ENCODE peak calls at places on chromosome 18, in nine cellular contexts. R is osteocyte, N is germinal center, Q is heart left ventricle, A is NCI-H69, I is chondrocyte, X is T follicular helper cell, Z is left kidney, M is HFFc6. W is an unnamed sample.

GRCh38 chr18:31876707-31877106 is 66.2 kb downstream of the TRAPPC8 start:
- DNase-seq in R (no peak), N (no peak), Q (no peak), A (peak; percentile 20), I (no peak), X (no peak), Z (no peak), M (no peak), W (no peak)

GRCh38 chr18:10726198-10727068 is 200.6 kb downstream of the NAPG start:
- DNase-seq in R (no peak), N (no peak), Q (no peak), A (peak; percentile 81), I (no peak), X (no peak), Z (peak; percentile 66), M (no peak), W (no peak)

GRCh38 chr18:55280515-55280914 is 307.5 kb downstream of the TCF4 start:
- DNase-seq in R (no peak), N (no peak), Q (no peak), A (peak; percentile 94), I (no peak), X (no peak), Z (peak; percentile 41), M (no peak), W (no peak)

GRCh38 chr18:69968073-69968472 is 20.4 kb upstream of the CD226 start:
- DNase-seq in R (no peak), N (no peak), Q (no peak), A (peak; percentile 97), I (no peak), X (no peak), Z (peak; percentile 27), M (no peak), W (no peak)

GRCh38 chr18:10681581-10682367 is 155.9 kb downstream of the NAPG start:
- DNase-seq in R (peak; percentile 44), N (no peak), Q (no peak), A (no peak), I (no peak), X (no peak), Z (peak; percentile 19), M (no peak), W (peak; percentile 20)

GRCh38 chr18:80246656-80247402 is 485 bp downstream of the PARD6G start:
- DNase-seq in R (peak; percentile 85), N (peak; percentile 31), Q (no peak), A (peak; percentile 82), I (no peak), X (no peak), Z (peak; percentile 67), M (no peak), W (no peak)

GRCh38 chr18:5451130-5451529 is 92.7 kb downstream of the EPB41L3 start:
- DNase-seq in R (no peak), N (no peak), Q (no peak), A (peak; percentile 34), I (no peak), X (no peak), Z (no peak), M (no peak), W (no peak)

GRCh38 chr18:78241535-78242306 is 737.9 kb upstream of the SALL3 start:
- DNase-seq in R (no peak), N (no peak), Q (no peak), A (peak; percentile 14), I (no peak), X (no peak), Z (no peak), M (no peak), W (no peak)

GRCh38 chr18:8689431-8689830 is 15.9 kb upstream of the MTCL1 start:
- DNase-seq in R (no peak), N (no peak), Q (no peak), A (no peak), I (no peak), X (no peak), Z (no peak), M (no peak), W (no peak)

GRCh38 chr18:63590368-63590767 is 3.2 kb downstream of the SERPINB13 start:
- DNase-seq in R (no peak), N (no peak), Q (no peak), A (no peak), I (no peak), X (no peak), Z (no peak), M (no peak), W (no peak)

GRCh38 chr18:38369772-38370690 is 804.4 kb upstream of the CELF4 start:
- DNase-seq in R (no peak), N (no peak), Q (no peak), A (peak; percentile 91), I (no peak), X (no peak), Z (peak; percentile 57), M (no peak), W (peak; percentile 46)

GRCh38 chr18:39742015-39742466 is 2176.4 kb upstream of the CELF4 start:
- DNase-seq in R (no peak), N (no peak), Q (no peak), A (peak; percentile 100), I (no peak), X (no peak), Z (peak; percentile 18), M (no peak), W (peak; percentile 55)

GRCh38 chr18:34977787-34978532 is 63.3 kb upstream of the MAPRE2 start:
- DNase-seq in R (peak; percentile 85), N (peak; percentile 21), Q (peak; percentile 39), A (peak; percentile 87), I (no peak), X (no peak), Z (peak; percentile 68), M (no peak), W (no peak)

GRCh38 chr18:34773378-34773777 is 63.3 kb downstream of the DTNA start:
- DNase-seq in R (no peak), N (no peak), Q (no peak), A (no peak), I (no peak), X (no peak), Z (no peak), M (peak; percentile 32), W (no peak)

GRCh38 chr18:80171190-80171872 is 62.3 kb downstream of the ADNP2 start:
- DNase-seq in R (no peak), N (peak; percentile 66), Q (peak; percentile 47), A (peak; percentile 18), I (peak; percentile 42), X (peak; percentile 8), Z (peak; percentile 50), M (peak; percentile 49), W (no peak)

GRCh38 chr18:23355206-23355605 is 97.9 kb upstream of the RIOK3 start:
- DNase-seq in R (peak; percentile 17), N (no peak), Q (no peak), A (no peak), I (no peak), X (no peak), Z (no peak), M (no peak), W (no peak)

GRCh38 chr18:77062518-77063003 is 70.0 kb downstream of the MBP start:
- DNase-seq in R (no peak), N (peak; percentile 59), Q (no peak), A (no peak), I (no peak), X (peak; percentile 70), Z (no peak), M (no peak), W (no peak)

GRCh38 chr18:21826196-21826595 is 85.6 kb downstream of the MIB1 start:
- DNase-seq in R (no peak), N (no peak), Q (no peak), A (no peak), I (no peak), X (no peak), Z (no peak), M (peak; percentile 48), W (no peak)

GRCh38 chr18:9905401-9905922 is 8.4 kb upstream of the VAPA start:
- DNase-seq in R (no peak), N (no peak), Q (no peak), A (peak; percentile 91), I (no peak), X (no peak), Z (peak; percentile 85), M (peak; percentile 6), W (peak; percentile 93)

GRCh38 chr18:79315589-79315988 is 80.1 kb upstream of the NFATC1 start:
- DNase-seq in R (no peak), N (no peak), Q (no peak), A (peak; percentile 36), I (no peak), X (no peak), Z (no peak), M (no peak), W (no peak)

GRCh38 chr18:59777636-59778035 is 80.4 kb upstream of the CCBE1 start:
- DNase-seq in R (no peak), N (no peak), Q (no peak), A (no peak), I (no peak), X (no peak), Z (no peak), M (no peak), W (no peak)

GRCh38 chr18:3528251-3528650 is 78.3 kb downstream of the TGIF1 start:
- DNase-seq in R (no peak), N (no peak), Q (no peak), A (peak; percentile 69), I (no peak), X (no peak), Z (no peak), M (no peak), W (no peak)

GRCh38 chr18:21132398-21132918 is 20.8 kb upstream of the ROCK1 start:
- DNase-seq in R (no peak), N (no peak), Q (no peak), A (no peak), I (no peak), X (no peak), Z (no peak), M (no peak), W (no peak)

GRCh38 chr18:26252411-26252810 is 26.2 kb downstream of the TAF4B start:
- DNase-seq in R (no peak), N (no peak), Q (no peak), A (no peak), I (no peak), X (no peak), Z (no peak), M (no peak), W (no peak)

GRCh38 chr18:40371673-40372072 is 1583.4 kb upstream of the PIK3C3 start:
- DNase-seq in R (no peak), N (no peak), Q (no peak), A (no peak), I (no peak), X (no peak), Z (no peak), M (peak; percentile 0), W (no peak)

GRCh38 chr18:59885579-59886163 is 14.1 kb upstream of the PMAIP1 start:
- DNase-seq in R (no peak), N (peak; percentile 52), Q (no peak), A (no peak), I (no peak), X (no peak), Z (no peak), M (peak; percentile 87), W (no peak)

GRCh38 chr18:79780547-79780946 is 17.2 kb upstream of the KCNG2 start:
- DNase-seq in R (no peak), N (no peak), Q (no peak), A (no peak), I (no peak), X (no peak), Z (no peak), M (no peak), W (no peak)

GRCh38 chr18:23972416-23972815 is 42.1 kb upstream of the TTC39C start:
- DNase-seq in R (no peak), N (no peak), Q (no peak), A (no peak), I (no peak), X (peak; percentile 25), Z (peak; percentile 39), M (no peak), W (no peak)

GRCh38 chr18:13551841-13552733 is 174.3 kb downstream of the FAM210A start:
- DNase-seq in R (peak; percentile 80), N (no peak), Q (no peak), A (no peak), I (peak; percentile 46), X (no peak), Z (peak; percentile 87), M (no peak), W (no peak)

GRCh38 chr18:46481048-46481846 is 175.8 kb downstream of the LOXHD1 start:
- DNase-seq in R (no peak), N (peak; percentile 40), Q (peak; percentile 45), A (peak; percentile 79), I (no peak), X (peak; percentile 41), Z (peak; percentile 83), M (peak; percentile 48), W (no peak)

GRCh38 chr18:3151379-3152264 is 68.1 kb downstream of the MYOM1 start:
- DNase-seq in R (no peak), N (peak; percentile 51), Q (no peak), A (peak; percentile 72), I (no peak), X (no peak), Z (peak; percentile 67), M (peak; percentile 34), W (no peak)

W was measured in Caki2.